ENCODE peak calls at places on chromosomes 3 and 15, in four cellular contexts. G is gastrocnemius medialis, B is cardiac muscle cell, Y is tibial artery. A is an unnamed sample. For H3K4me1 and H3K36me3, the result is how much of the 10 kb centered on the place peaks cover.

GRCh38 chr3:9508781-9509180 is 44.8 kb downstream of the LHFPL4 start:
- DNase-seq in Y (no peak), B (no peak), G (no peak), A (no peak)

GRCh38 chr15:41585140-41586047 is 26.4 kb downstream of the TYRO3 start:
- DNase-seq in Y (no peak), B (peak), G (no peak), A (no peak)

GRCh38 chr3:159486580-159486979 is 502.1 kb upstream of the IL12A start:
- DNase-seq in Y (no peak), B (peak), G (no peak), A (no peak)

GRCh38 chr3:148924572-148924971 is 59.5 kb downstream of the CPA3 start:
- DNase-seq in Y (no peak), B (peak), G (no peak), A (no peak)

GRCh38 chr3:177443469-177443868 is 246.2 kb upstream of the TBL1XR1 start:
- DNase-seq in G (no peak), B (peak), Y (no peak), A (no peak)

GRCh38 chr15:25667829-25668228 is 195.3 kb downstream of the ATP10A start:
- DNase-seq in Y (no peak), B (no peak), G (no peak), A (no peak)

GRCh38 chr3:190063490-190063889 is 57.2 kb downstream of the P3H2 start:
- DNase-seq in B (no peak), Y (no peak), G (no peak), A (no peak)

GRCh38 chr3:53604232-53604631 is 109.8 kb downstream of the CACNA1D start:
- DNase-seq in G (no peak), Y (no peak), B (no peak), A (no peak)

DNA sequence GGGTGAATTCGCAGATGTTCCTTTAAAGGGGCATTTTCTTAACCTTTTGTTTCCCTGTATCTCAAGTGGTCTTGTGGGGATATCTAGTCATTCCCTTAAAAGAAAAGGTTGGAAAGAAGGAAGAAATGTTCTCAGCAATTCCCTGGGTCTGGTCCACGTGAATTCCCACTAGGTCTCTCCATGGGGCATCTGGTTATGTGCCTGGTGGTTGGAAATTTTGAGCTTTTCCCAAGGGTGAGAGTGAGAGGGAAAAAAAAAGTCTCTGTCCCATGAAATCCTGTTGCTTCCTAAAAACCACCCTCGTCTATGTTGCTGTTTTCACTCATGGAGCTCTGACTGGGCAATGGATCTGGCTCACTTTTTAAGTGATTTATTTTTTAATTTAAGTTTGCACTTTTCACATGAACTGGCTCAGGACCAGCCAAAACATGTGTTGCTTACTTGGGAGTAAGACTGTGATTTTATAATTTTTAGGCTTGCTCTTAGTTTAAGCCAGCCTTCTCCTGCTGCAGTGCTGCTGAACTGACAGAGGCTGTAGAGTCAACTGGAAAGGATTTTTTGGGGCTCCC is 190.1 kb downstream of the CHST2 start:
- DNase-seq in B (no peak), Y (no peak), G (no peak), A (no peak)
- H3K4me1 ChIP-seq in B (under half), Y (under half), G (under half), A (under half)

GRCh38 chr15:43751885-43752284 is 5.6 kb downstream of the PDIA3 start:
- DNase-seq in B (no peak), Y (no peak), G (no peak), A (no peak)
- H3K36me3 ChIP-seq in B (under half), Y (under half), G (under half), A (under half)

GRCh38 chr3:52046914-52047239 is 9.5 kb downstream of the DUSP7 start:
- DNase-seq in G (no peak), B (no peak), Y (no peak), A (no peak)
- H3K4me1 ChIP-seq in G (under half), B (under half), Y (half or more), A (under half)

GRCh38 chr15:61917457-61917856 is 142.8 kb downstream of the VPS13C start:
- DNase-seq in B (no peak), G (no peak), Y (no peak), A (no peak)
- H3K36me3 ChIP-seq in B (under half), G (under half), Y (half or more), A (under half)

GRCh38 chr3:188946837-188947236 is 224.9 kb upstream of the TPRG1 start:
- DNase-seq in G (no peak), B (peak), Y (no peak), A (no peak)
- H3K4me1 ChIP-seq in G (under half), B (under half), Y (half or more), A (half or more)

DNA sequence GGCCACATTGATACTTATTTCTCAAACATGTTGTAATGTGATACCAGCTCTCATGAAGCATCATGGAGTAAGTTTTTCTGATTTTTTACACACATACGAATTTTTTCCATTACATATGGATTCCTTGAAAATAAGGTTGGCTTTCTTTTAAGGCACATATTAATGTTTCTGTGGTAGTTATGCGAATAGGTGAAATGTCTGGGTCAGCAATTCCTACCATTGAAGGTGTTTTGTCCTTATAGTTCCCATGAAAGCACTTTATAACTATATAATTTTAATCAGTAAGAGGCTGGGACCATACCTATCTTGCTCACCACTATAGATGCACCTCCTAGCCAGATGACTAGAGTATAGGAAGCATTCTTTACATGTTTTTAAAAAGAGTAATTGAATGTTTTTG is 33.0 kb downstream of the PHLDB2 start:
- DNase-seq in B (no peak), G (no peak), Y (no peak), A (no peak)
- H3K36me3 ChIP-seq in B (under half), G (under half), Y (under half), A (under half)

A was measured in ascending aorta.